ENCODE peak calls at places on chromosomes 4 and X, in seven cellular contexts. One of them, this sample, is unnamed.

GRCh38 chrX:149831473-149831872 is 49.5 kb upstream of the MAGEA8 start:
- DNase-seq in AG08396: no peak
- DNase-seq in hypothalamus: no peak
- DNase-seq in astrocyte: no peak
- DNase-seq in C1 segment of cervical spinal cord: no peak
- DNase-seq in activated CD4-positive, alpha-beta T cell treated with anti-CD3 and anti-CD28 coated beads for 4 hours: no peak
- DNase-seq in stimulated activated CD4-positive, alpha-beta T cell treated with anti-CD3 and anti-CD28 coated beads, TNF-alpha, amount 100 ng/mL, for 24 hours: no peak
- DNase-seq in this sample: no peak

GRCh38 chr4:74092957-74093356 is 6.0 kb downstream of the CXCL2 start:
- DNase-seq in C1 segment of cervical spinal cord: no peak
- DNase-seq in hypothalamus: no peak
- DNase-seq in AG08396: no peak
- DNase-seq in activated CD4-positive, alpha-beta T cell treated with anti-CD3 and anti-CD28 coated beads for 4 hours: no peak
- DNase-seq in stimulated activated CD4-positive, alpha-beta T cell treated with anti-CD3 and anti-CD28 coated beads, TNF-alpha, amount 100 ng/mL, for 24 hours: no peak
- DNase-seq in astrocyte: peak
- DNase-seq in this sample: no peak

GRCh38 chrX:17632942-17633341 is 104.4 kb upstream of the SCML1 start:
- DNase-seq in astrocyte: no peak
- DNase-seq in activated CD4-positive, alpha-beta T cell treated with anti-CD3 and anti-CD28 coated beads for 4 hours: no peak
- DNase-seq in hypothalamus: no peak
- DNase-seq in stimulated activated CD4-positive, alpha-beta T cell treated with anti-CD3 and anti-CD28 coated beads, TNF-alpha, amount 100 ng/mL, for 24 hours: no peak
- DNase-seq in AG08396: no peak
- DNase-seq in C1 segment of cervical spinal cord: no peak
- DNase-seq in this sample: no peak

GRCh38 chr4:52592287-52592686 is 66.8 kb downstream of the USP46 start:
- DNase-seq in stimulated activated CD4-positive, alpha-beta T cell treated with anti-CD3 and anti-CD28 coated beads, TNF-alpha, amount 100 ng/mL, for 24 hours: no peak
- DNase-seq in hypothalamus: no peak
- DNase-seq in C1 segment of cervical spinal cord: no peak
- DNase-seq in AG08396: no peak
- DNase-seq in astrocyte: no peak
- DNase-seq in activated CD4-positive, alpha-beta T cell treated with anti-CD3 and anti-CD28 coated beads for 4 hours: no peak
- DNase-seq in this sample: no peak

GRCh38 chrX:34382416-34382815 is 250.3 kb upstream of the FAM47A start:
- DNase-seq in hypothalamus: no peak
- DNase-seq in activated CD4-positive, alpha-beta T cell treated with anti-CD3 and anti-CD28 coated beads for 4 hours: no peak
- DNase-seq in AG08396: no peak
- DNase-seq in astrocyte: peak
- DNase-seq in C1 segment of cervical spinal cord: no peak
- DNase-seq in stimulated activated CD4-positive, alpha-beta T cell treated with anti-CD3 and anti-CD28 coated beads, TNF-alpha, amount 100 ng/mL, for 24 hours: no peak
- DNase-seq in this sample: no peak

GRCh38 chrX:110383414-110383813 is 24.8 kb downstream of the RTL9 start:
- DNase-seq in astrocyte: peak
- DNase-seq in C1 segment of cervical spinal cord: no peak
- DNase-seq in hypothalamus: no peak
- DNase-seq in activated CD4-positive, alpha-beta T cell treated with anti-CD3 and anti-CD28 coated beads for 4 hours: no peak
- DNase-seq in stimulated activated CD4-positive, alpha-beta T cell treated with anti-CD3 and anti-CD28 coated beads, TNF-alpha, amount 100 ng/mL, for 24 hours: no peak
- DNase-seq in AG08396: peak
- DNase-seq in this sample: no peak

GRCh38 chr4:186707574-186707973 is 16.1 kb downstream of the FAT1 start:
- DNase-seq in AG08396: no peak
- DNase-seq in astrocyte: no peak
- DNase-seq in activated CD4-positive, alpha-beta T cell treated with anti-CD3 and anti-CD28 coated beads for 4 hours: no peak
- DNase-seq in stimulated activated CD4-positive, alpha-beta T cell treated with anti-CD3 and anti-CD28 coated beads, TNF-alpha, amount 100 ng/mL, for 24 hours: no peak
- DNase-seq in C1 segment of cervical spinal cord: no peak
- DNase-seq in hypothalamus: no peak
- DNase-seq in this sample: no peak

GRCh38 chr4:15336410-15337184 is 91.2 kb upstream of the C1QTNF7 start:
- DNase-seq in C1 segment of cervical spinal cord: no peak
- DNase-seq in activated CD4-positive, alpha-beta T cell treated with anti-CD3 and anti-CD28 coated beads for 4 hours: no peak
- DNase-seq in hypothalamus: no peak
- DNase-seq in astrocyte: peak
- DNase-seq in AG08396: peak
- DNase-seq in stimulated activated CD4-positive, alpha-beta T cell treated with anti-CD3 and anti-CD28 coated beads, TNF-alpha, amount 100 ng/mL, for 24 hours: no peak
- DNase-seq in this sample: no peak

GRCh38 chr4:78032446-78032845 is 24.7 kb upstream of the FRAS1 start:
- DNase-seq in activated CD4-positive, alpha-beta T cell treated with anti-CD3 and anti-CD28 coated beads for 4 hours: no peak
- DNase-seq in AG08396: no peak
- DNase-seq in stimulated activated CD4-positive, alpha-beta T cell treated with anti-CD3 and anti-CD28 coated beads, TNF-alpha, amount 100 ng/mL, for 24 hours: no peak
- DNase-seq in C1 segment of cervical spinal cord: no peak
- DNase-seq in astrocyte: no peak
- DNase-seq in hypothalamus: no peak
- DNase-seq in this sample: no peak

GRCh38 chr4:31702291-31702690 is 982.1 kb downstream of the PCDH7 start:
- DNase-seq in astrocyte: no peak
- DNase-seq in C1 segment of cervical spinal cord: no peak
- DNase-seq in stimulated activated CD4-positive, alpha-beta T cell treated with anti-CD3 and anti-CD28 coated beads, TNF-alpha, amount 100 ng/mL, for 24 hours: no peak
- DNase-seq in activated CD4-positive, alpha-beta T cell treated with anti-CD3 and anti-CD28 coated beads for 4 hours: no peak
- DNase-seq in hypothalamus: no peak
- DNase-seq in AG08396: no peak
- DNase-seq in this sample: no peak

GRCh38 chrX:150436200-150436599 is 73.1 kb downstream of the MAMLD1 start:
- DNase-seq in astrocyte: no peak
- DNase-seq in stimulated activated CD4-positive, alpha-beta T cell treated with anti-CD3 and anti-CD28 coated beads, TNF-alpha, amount 100 ng/mL, for 24 hours: no peak
- DNase-seq in AG08396: no peak
- DNase-seq in hypothalamus: no peak
- DNase-seq in C1 segment of cervical spinal cord: no peak
- DNase-seq in activated CD4-positive, alpha-beta T cell treated with anti-CD3 and anti-CD28 coated beads for 4 hours: no peak
- DNase-seq in this sample: no peak

This sample was measured in activated CD4-positive, alpha-beta memory T cell treated with anti-CD3 and anti-CD28 coated beads for 36 hours.